ENCODE peak calls at places on chromosomes 11 and 22, in four cellular contexts. One of them, this sample, is unnamed.

GRCh38 chr11:2440646-2441045 is 3.7 kb downstream of the TRPM5 start:
- DNase-seq in left colon: no peak
- DNase-seq in GM03348: no peak
- DNase-seq in foreskin fibroblast: no peak
- DNase-seq in this sample: peak

GRCh38 chr11:121514401-121514981 is 61.7 kb upstream of the SORL1-AS1 start:
- DNase-seq in left colon: no peak
- DNase-seq in GM03348: no peak
- DNase-seq in foreskin fibroblast: no peak
- DNase-seq in this sample: no peak

GRCh38 chr11:2898366-2899079 is 12.9 kb upstream of the CDKN1C start:
- DNase-seq in left colon: peak
- DNase-seq in GM03348: peak
- DNase-seq in foreskin fibroblast: peak
- DNase-seq in this sample: peak

GRCh38 chr11:128956401-128957203 is 13.9 kb upstream of the TP53AIP1 start:
- DNase-seq in left colon: no peak
- DNase-seq in GM03348: peak
- DNase-seq in foreskin fibroblast: peak
- DNase-seq in this sample: peak

GRCh38 chr22:39493759-39494158 is 8.3 kb upstream of the MIEF1 start:
- DNase-seq in left colon: no peak
- DNase-seq in GM03348: peak
- DNase-seq in foreskin fibroblast: peak
- DNase-seq in this sample: peak

GRCh38 chr22:41285441-41285819 is 557 bp downstream of the RANGAP1 start:
- DNase-seq in left colon: peak
- DNase-seq in GM03348: peak
- DNase-seq in foreskin fibroblast: peak
- DNase-seq in this sample: peak

GRCh38 chr11:69880803-69881445 is 61.7 kb upstream of the FGF3 start:
- DNase-seq in left colon: no peak
- DNase-seq in GM03348: no peak
- DNase-seq in foreskin fibroblast: no peak
- DNase-seq in this sample: no peak

GRCh38 chr22:41966607-41967240 is 2.5 kb upstream of the SEPTIN3 start:
- DNase-seq in left colon: peak
- DNase-seq in GM03348: peak
- DNase-seq in foreskin fibroblast: peak
- DNase-seq in this sample: peak

GRCh38 chr11:64258946-64259532 is 7.7 kb downstream of the PLCB3 start:
- DNase-seq in left colon: no peak
- DNase-seq in GM03348: no peak
- DNase-seq in foreskin fibroblast: no peak
- DNase-seq in this sample: peak

GRCh38 chr11:1382831-1383607 is 6.7 kb upstream of the BRSK2 start:
- DNase-seq in left colon: peak
- DNase-seq in GM03348: peak
- DNase-seq in foreskin fibroblast: peak
- DNase-seq in this sample: peak

GRCh38 chr11:15969281-15969680 is 387.1 kb downstream of the SOX6 start:
- DNase-seq in left colon: peak
- DNase-seq in GM03348: peak
- DNase-seq in foreskin fibroblast: peak
- DNase-seq in this sample: no peak

GRCh38 chr11:5665051-5665450 is 19.8 kb downstream of the TRIM5 start:
- DNase-seq in left colon: no peak
- DNase-seq in GM03348: no peak
- DNase-seq in foreskin fibroblast: no peak
- DNase-seq in this sample: no peak

GRCh38 chr22:39748877-39749276 is 144.7 kb downstream of the ENTHD1 start:
- DNase-seq in left colon: no peak
- DNase-seq in GM03348: no peak
- DNase-seq in foreskin fibroblast: peak
- DNase-seq in this sample: peak

GRCh38 chr11:112756166-112756565 is 205.1 kb upstream of the NCAM1 start:
- DNase-seq in left colon: no peak
- DNase-seq in GM03348: no peak
- DNase-seq in foreskin fibroblast: no peak
- DNase-seq in this sample: no peak

GRCh38 chr22:25359601-25360261 is 140.3 kb downstream of the CRYBB2 start:
- DNase-seq in left colon: no peak
- DNase-seq in GM03348: no peak
- DNase-seq in foreskin fibroblast: no peak
- DNase-seq in this sample: peak

GRCh38 chr11:94519478-94520084 is 7.3 kb downstream of the C11orf97 start:
- DNase-seq in left colon: no peak
- DNase-seq in GM03348: peak
- DNase-seq in foreskin fibroblast: peak
- DNase-seq in this sample: peak

GRCh38 chr11:86537541-86538222 is 134.7 kb downstream of the ME3 start:
- DNase-seq in left colon: no peak
- DNase-seq in GM03348: no peak
- DNase-seq in foreskin fibroblast: peak
- DNase-seq in this sample: no peak

GRCh38 chr11:93340223-93340622 is 9.7 kb downstream of the DEUP1 start:
- DNase-seq in left colon: no peak
- DNase-seq in GM03348: no peak
- DNase-seq in foreskin fibroblast: no peak
- DNase-seq in this sample: no peak

GRCh38 chr11:99505319-99505718 is 484.6 kb downstream of the CNTN5 start:
- DNase-seq in left colon: no peak
- DNase-seq in GM03348: peak
- DNase-seq in foreskin fibroblast: no peak
- DNase-seq in this sample: no peak

GRCh38 chr22:35322126-35322525 is 22.4 kb downstream of the TOM1 start:
- DNase-seq in left colon: no peak
- DNase-seq in GM03348: no peak
- DNase-seq in foreskin fibroblast: no peak
- DNase-seq in this sample: peak

GRCh38 chr11:74085542-74085892 is 76.6 kb upstream of the UCP3 start:
- DNase-seq in left colon: no peak
- DNase-seq in GM03348: no peak
- DNase-seq in foreskin fibroblast: peak
- DNase-seq in this sample: no peak

GRCh38 chr11:4798427-4799183 is 5.6 kb downstream of the OR52R1 start:
- DNase-seq in left colon: no peak
- DNase-seq in GM03348: no peak
- DNase-seq in foreskin fibroblast: no peak
- DNase-seq in this sample: no peak

GRCh38 chr22:43829904-43830851 is 18.1 kb upstream of the EFCAB6 start:
- DNase-seq in left colon: no peak
- DNase-seq in GM03348: peak
- DNase-seq in foreskin fibroblast: peak
- DNase-seq in this sample: peak

GRCh38 chr22:25076281-25076680 is 123.4 kb upstream of the CRYBB3 start:
- DNase-seq in left colon: no peak
- DNase-seq in GM03348: no peak
- DNase-seq in foreskin fibroblast: no peak
- DNase-seq in this sample: no peak

GRCh38 chr11:29352273-29352672 is 664.6 kb downstream of the KCNA4 start:
- DNase-seq in left colon: no peak
- DNase-seq in GM03348: no peak
- DNase-seq in foreskin fibroblast: no peak
- DNase-seq in this sample: no peak

GRCh38 chr11:125871391-125872137 is 15.9 kb upstream of the HYLS1 start:
- DNase-seq in left colon: no peak
- DNase-seq in GM03348: peak
- DNase-seq in foreskin fibroblast: peak
- DNase-seq in this sample: peak

GRCh38 chr11:87879118-87879517 is 296.1 kb downstream of the RAB38 start:
- DNase-seq in left colon: no peak
- DNase-seq in GM03348: peak
- DNase-seq in foreskin fibroblast: peak
- DNase-seq in this sample: no peak

GRCh38 chr11:86818466-86819282 is 18.3 kb downstream of the PRSS23 start:
- DNase-seq in left colon: no peak
- DNase-seq in GM03348: peak
- DNase-seq in foreskin fibroblast: peak
- DNase-seq in this sample: no peak

GRCh38 chr22:47198801-47199251 is 436.4 kb downstream of the TBC1D22A start:
- DNase-seq in left colon: no peak
- DNase-seq in GM03348: no peak
- DNase-seq in foreskin fibroblast: no peak
- DNase-seq in this sample: peak

GRCh38 chr22:47801541-47802245 is 1039.2 kb downstream of the TBC1D22A start:
- DNase-seq in left colon: no peak
- DNase-seq in GM03348: no peak
- DNase-seq in foreskin fibroblast: no peak
- DNase-seq in this sample: no peak

GRCh38 chr22:19035474-19036228 is 86.6 kb downstream of the DGCR2 start:
- DNase-seq in left colon: no peak
- DNase-seq in GM03348: no peak
- DNase-seq in foreskin fibroblast: no peak
- DNase-seq in this sample: peak

GRCh38 chr22:24133187-24133965 is 47.9 kb upstream of the SUSD2 start:
- DNase-seq in left colon: no peak
- DNase-seq in GM03348: no peak
- DNase-seq in foreskin fibroblast: peak
- DNase-seq in this sample: peak

GRCh38 chr11:116649268-116649667 is 123.5 kb downstream of the BUD13 start:
- DNase-seq in left colon: no peak
- DNase-seq in GM03348: no peak
- DNase-seq in foreskin fibroblast: no peak
- DNase-seq in this sample: no peak

GRCh38 chr11:3126901-3127691 is 38.0 kb downstream of the OSBPL5 start:
- DNase-seq in left colon: no peak
- DNase-seq in GM03348: no peak
- DNase-seq in foreskin fibroblast: no peak
- DNase-seq in this sample: peak

GRCh38 chr11:122032317-122032716 is 83.7 kb downstream of the BLID start:
- DNase-seq in left colon: no peak
- DNase-seq in GM03348: peak
- DNase-seq in foreskin fibroblast: peak
- DNase-seq in this sample: peak

GRCh38 chr11:104891135-104891534 is 7.1 kb downstream of the CASP12 start:
- DNase-seq in left colon: no peak
- DNase-seq in GM03348: no peak
- DNase-seq in foreskin fibroblast: peak
- DNase-seq in this sample: no peak

GRCh38 chr11:73201249-73201648 is 16.8 kb upstream of the P2RY2 start:
- DNase-seq in left colon: no peak
- DNase-seq in GM03348: no peak
- DNase-seq in foreskin fibroblast: no peak
- DNase-seq in this sample: no peak